ENCODE peak calls at places on chromosomes 1 and 21, in ten cellular contexts. T, Z, N, B, M, G, U, K, Q and J are unnamed samples.

GRCh38 chr1:116911166-116911553 is 1.4 kb downstream of the PTGFRN start:
- DNase-seq in T (no peak), Z (peak; percentile 39), N (no peak), B (no peak), M (no peak), G (no peak), U (no peak), K (no peak), Q (no peak), J (no peak)

GRCh38 chr1:53186533-53186932 is 10.1 kb upstream of the CPT2 start:
- DNase-seq in T (no peak), Z (no peak), N (no peak), B (no peak), M (peak; percentile 65), G (no peak), U (no peak), K (no peak), Q (peak; percentile 59), J (no peak)

GRCh38 chr1:24743404-24744211 is 1.6 kb upstream of the CLIC4 start:
- DNase-seq in T (no peak), Z (no peak), N (no peak), B (peak; percentile 91), M (no peak), G (peak; percentile 83), U (no peak), K (peak; percentile 57), Q (no peak), J (peak; percentile 53)

GRCh38 chr1:98344726-98345125 is 316.8 kb upstream of the SNX7 start:
- DNase-seq in T (no peak), Z (no peak), N (no peak), B (no peak), M (no peak), G (no peak), U (no peak), K (no peak), Q (no peak), J (no peak)

GRCh38 chr1:6260961-6261614 is at the start of gene GPR153:
- DNase-seq in T (no peak), Z (peak; percentile 71), N (no peak), B (peak; percentile 60), M (peak; percentile 48), G (peak; percentile 54), U (no peak), K (peak; percentile 71), Q (peak; percentile 70), J (peak; percentile 59)

GRCh38 chr1:39761016-39761415 is 10.1 kb downstream of the OXCT2 start:
- DNase-seq in T (no peak), Z (no peak), N (no peak), B (no peak), M (no peak), G (no peak), U (no peak), K (no peak), Q (no peak), J (no peak)

GRCh38 chr21:15422761-15423160 is 307.0 kb upstream of the USP25 start:
- DNase-seq in T (no peak), Z (no peak), N (no peak), B (no peak), M (no peak), G (peak; percentile 99), U (peak; percentile 92), K (no peak), Q (no peak), J (peak; percentile 90)

GRCh38 chr21:42652527-42653491 is 612 bp upstream of the PDE9A start:
- DNase-seq in T (peak; percentile 11), Z (peak; percentile 45), N (peak; percentile 74), B (no peak), M (peak; percentile 56), G (peak; percentile 29), U (no peak), K (peak; percentile 68), Q (peak; percentile 63), J (no peak)

GRCh38 chr1:36565576-36566501 is 83.1 kb upstream of the CSF3R start:
- DNase-seq in T (no peak), Z (no peak), N (no peak), B (no peak), M (no peak), G (no peak), U (no peak), K (peak; percentile 49), Q (no peak), J (no peak)

GRCh38 chr1:178941849-178942248 is 71.0 kb upstream of the ANGPTL1 start:
- DNase-seq in T (no peak), Z (no peak), N (no peak), B (no peak), M (no peak), G (no peak), U (no peak), K (no peak), Q (no peak), J (no peak)

GRCh38 chr1:171661076-171661650 is 8.7 kb upstream of the MYOC start:
- DNase-seq in T (no peak), Z (no peak), N (no peak), B (no peak), M (no peak), G (peak; percentile 21), U (no peak), K (peak; percentile 32), Q (no peak), J (no peak)

GRCh38 chr1:41366428-41367101 is 5.3 kb downstream of the FOXO6 start:
- DNase-seq in T (peak; percentile 97), Z (no peak), N (no peak), B (peak; percentile 47), M (no peak), G (no peak), U (no peak), K (no peak), Q (peak; percentile 72), J (no peak)

GRCh38 chr1:154595621-154596020 is 12.4 kb downstream of the ADAR start:
- DNase-seq in T (no peak), Z (no peak), N (no peak), B (no peak), M (no peak), G (peak; percentile 47), U (no peak), K (no peak), Q (no peak), J (no peak)

GRCh38 chr1:66679140-66679539 is 73.1 kb upstream of the DYNLT5 start:
- DNase-seq in T (no peak), Z (no peak), N (no peak), B (no peak), M (no peak), G (no peak), U (no peak), K (no peak), Q (no peak), J (no peak)

GRCh38 chr1:92476071-92476607 is 10.6 kb downstream of the GFI1 start:
- DNase-seq in T (no peak), Z (no peak), N (no peak), B (peak; percentile 78), M (peak; percentile 41), G (no peak), U (no peak), K (peak; percentile 37), Q (peak; percentile 29), J (no peak)

GRCh38 chr21:35984654-35985366 is 75.5 kb downstream of the SETD4 start:
- DNase-seq in T (no peak), Z (no peak), N (no peak), B (no peak), M (no peak), G (no peak), U (no peak), K (peak; percentile 45), Q (no peak), J (no peak)

GRCh38 chr1:201761178-201761577 is 67.8 kb upstream of the IPO9 start:
- DNase-seq in T (no peak), Z (no peak), N (no peak), B (no peak), M (no peak), G (no peak), U (no peak), K (no peak), Q (no peak), J (no peak)

GRCh38 chr1:199719156-199719842 is 308.2 kb upstream of the NR5A2 start:
- DNase-seq in T (no peak), Z (no peak), N (no peak), B (no peak), M (no peak), G (no peak), U (no peak), K (no peak), Q (no peak), J (no peak)

GRCh38 chr1:219264557-219264956 is 90.9 kb downstream of the LYPLAL1 start:
- DNase-seq in T (peak; percentile 90), Z (peak; percentile 31), N (no peak), B (no peak), M (no peak), G (no peak), U (peak; percentile 41), K (peak; percentile 16), Q (no peak), J (no peak)

GRCh38 chr1:192980856-192981255 is 78.3 kb downstream of the UCHL5 start:
- DNase-seq in T (no peak), Z (no peak), N (no peak), B (no peak), M (no peak), G (no peak), U (no peak), K (no peak), Q (no peak), J (no peak)

GRCh38 chr1:68293609-68294353 is 61.5 kb upstream of the WLS start:
- DNase-seq in T (no peak), Z (peak; percentile 57), N (no peak), B (no peak), M (no peak), G (no peak), U (peak; percentile 76), K (peak; percentile 93), Q (no peak), J (no peak)